ENCODE peak calls at places on chromosomes 4 and X, in four cellular contexts. V is hepatocyte, B is stomach, P is PC-9. R is an unnamed sample.

GRCh38 chr4:72397314-72397713 is 171.7 kb downstream of the ADAMTS3 start:
- DNase-seq in V (peak; percentile 11), B (no peak), P (no peak), R (peak; percentile 19)

GRCh38 chr4:39823193-39823592 is 125.3 kb downstream of the UBE2K start:
- DNase-seq in V (no peak), B (no peak), P (no peak), R (peak; percentile 88)

GRCh38 chr4:155735506-155735905 is 23.3 kb upstream of the GUCY1B1 start:
- DNase-seq in V (no peak), B (no peak), P (no peak), R (no peak)

GRCh38 chr4:21991050-21991449 is 42.5 kb upstream of the KCNIP4 start:
- DNase-seq in V (peak; percentile 16), B (no peak), P (no peak), R (peak; percentile 38)

GRCh38 chr4:98055800-98056501 is 87.3 kb downstream of the STPG2 start:
- DNase-seq in V (no peak), B (no peak), P (no peak), R (no peak)

GRCh38 chr4:172776203-172776896 is 392.3 kb upstream of the GALNT7 start:
- DNase-seq in V (no peak), B (no peak), P (no peak), R (no peak)

GRCh38 chrX:38578152-38578551 is 16.8 kb downstream of the TSPAN7 start:
- DNase-seq in V (peak; percentile 8), B (no peak), P (no peak), R (no peak)

GRCh38 chr4:110515676-110516075 is 39.7 kb downstream of the ENPEP start:
- DNase-seq in V (no peak), B (no peak), P (no peak), R (no peak)

GRCh38 chrX:43971966-43972961 is 926 bp downstream of the NDP start:
- DNase-seq in V (peak; percentile 11), B (no peak), P (no peak), R (peak; percentile 44)

GRCh38 chr4:141328550-141329173 is 108.0 kb downstream of the ZNF330 start:
- DNase-seq in V (no peak), B (no peak), P (peak; percentile 55), R (no peak)

GRCh38 chrX:27598312-27598711 is 8.2 kb downstream of the DCAF8L2 start:
- DNase-seq in V (peak; percentile 16), B (peak; percentile 31), P (no peak), R (no peak)

GRCh38 chr4:161252520-161253141 is 911.2 kb downstream of the FSTL5 start:
- DNase-seq in V (peak; percentile 21), B (no peak), P (no peak), R (peak; percentile 4)

GRCh38 chr4:113212613-113213012 is 163.2 kb downstream of the ANK2 start:
- DNase-seq in V (no peak), B (no peak), P (no peak), R (no peak)

GRCh38 chr4:56804551-56804950 is 16.9 kb downstream of the SPINK2 start:
- DNase-seq in V (no peak), B (no peak), P (no peak), R (no peak)

GRCh38 chrX:119735467-119735866 is 22.9 kb upstream of the SOWAHD start:
- DNase-seq in V (no peak), B (no peak), P (no peak), R (no peak)

GRCh38 chr4:121788896-121789295 is 12.2 kb upstream of the EXOSC9 start:
- DNase-seq in V (no peak), B (no peak), P (no peak), R (peak; percentile 34)

GRCh38 chr4:56575820-56576429 is 70.3 kb downstream of the ARL9 start:
- DNase-seq in V (peak; percentile 33), B (no peak), P (no peak), R (peak; percentile 40)

GRCh38 chr4:10080874-10081606 is 35.6 kb downstream of the WDR1 start:
- DNase-seq in V (no peak), B (no peak), P (no peak), R (no peak)

GRCh38 chrX:79162076-79162475 is 17.6 kb downstream of the GPR174 start:
- DNase-seq in V (no peak), B (no peak), P (no peak), R (no peak)

GRCh38 chrX:80285131-80285773 is 135.0 kb upstream of the TENT5D start:
- DNase-seq in V (peak; percentile 63), B (no peak), P (no peak), R (no peak)

GRCh38 chrX:105816517-105816916 is 5.8 kb upstream of the NRK start:
- DNase-seq in V (no peak), B (no peak), P (no peak), R (no peak)

GRCh38 chr4:143335979-143336827 is 473 bp upstream of the GAB1 start:
- DNase-seq in V (peak; percentile 90), B (peak; percentile 87), P (peak; percentile 62), R (peak; percentile 90)

GRCh38 chrX:119497185-119497584 is 28.9 kb downstream of the SLC25A5 start:
- DNase-seq in V (no peak), B (no peak), P (no peak), R (no peak)

GRCh38 chrX:9019151-9019550 is 14.8 kb downstream of the FAM9B start:
- DNase-seq in V (no peak), B (no peak), P (no peak), R (no peak)

GRCh38 chrX:15567886-15568616 is 32.7 kb downstream of the ACE2 start:
- DNase-seq in V (peak; percentile 27), B (no peak), P (no peak), R (peak; percentile 9)

GRCh38 chr4:72186714-72187113 is 154.9 kb downstream of the NPFFR2 start:
- DNase-seq in V (no peak), B (no peak), P (no peak), R (no peak)

GRCh38 chr4:155789391-155789790 is 30.6 kb downstream of the GUCY1B1 start:
- DNase-seq in V (no peak), B (no peak), P (no peak), R (no peak)

GRCh38 chr4:17189322-17189721 is 290.9 kb upstream of the LDB2 start:
- DNase-seq in V (peak; percentile 27), B (no peak), P (no peak), R (peak; percentile 84)

GRCh38 chr4:186012071-186012470 is 56.9 kb upstream of the TLR3 start:
- DNase-seq in V (no peak), B (no peak), P (no peak), R (no peak)

GRCh38 chr4:81454498-81454897 is 17.2 kb downstream of the RASGEF1B start:
- DNase-seq in V (no peak), B (no peak), P (no peak), R (peak; percentile 12)

GRCh38 chr4:14916554-14917304 is 85.6 kb upstream of the CPEB2 start:
- DNase-seq in V (peak; percentile 61), B (no peak), P (peak; percentile 82), R (peak; percentile 84)

GRCh38 chr4:177442623-177443155 is 452 bp upstream of the AGA start:
- DNase-seq in V (no peak), B (no peak), P (no peak), R (no peak)

GRCh38 chr4:53920116-53920515 is 144.3 kb downstream of the CHIC2 start:
- DNase-seq in V (no peak), B (no peak), P (no peak), R (peak; percentile 25)

GRCh38 chr4:122658377-122658776 is 37.5 kb upstream of the IL21 start:
- DNase-seq in V (no peak), B (no peak), P (no peak), R (no peak)

GRCh38 chrX:18617351-18617750 is 54.6 kb downstream of the RS1 start:
- DNase-seq in V (peak; percentile 65), B (no peak), P (peak; percentile 74), R (peak; percentile 61)

GRCh38 chr4:25172964-25173917 is 13.0 kb upstream of the SEPSECS start:
- DNase-seq in V (peak; percentile 62), B (no peak), P (peak; percentile 92), R (peak; percentile 99)

DNA sequence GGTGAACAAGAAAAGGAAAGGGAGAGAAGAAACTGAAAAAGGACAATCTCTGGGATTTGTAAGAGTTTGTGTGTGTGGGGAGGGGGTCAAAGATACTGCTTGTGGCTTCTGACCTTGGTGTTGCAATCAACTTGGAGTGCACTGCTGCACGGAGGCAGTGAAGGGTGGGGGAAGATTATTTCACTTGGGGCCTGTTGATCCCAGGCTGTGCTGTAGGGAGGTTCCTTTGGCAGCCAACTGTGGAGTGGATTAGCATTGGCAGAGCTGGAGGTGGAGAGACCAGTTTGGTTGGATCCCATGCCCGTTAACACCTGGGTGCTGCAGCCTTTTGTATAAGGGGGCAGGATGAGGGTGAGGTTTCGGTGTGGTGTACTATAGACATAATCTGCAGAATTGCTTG is 38.2 kb downstream of the AFF1 start:
- DNase-seq in V (peak; percentile 26), B (peak; percentile 75), P (peak; percentile 66), R (no peak)
- H3K27ac ChIP-seq in V (peak overlapping the region; percentile 2), B (peak overlapping the region; percentile 35), P (peak overlapping the region; percentile 43), R (no peak overlapping the region)

GRCh38 chrX:154436290-154436596 is 711 bp upstream of the GDI1 start:
- DNase-seq in V (no peak), B (no peak), P (no peak), R (no peak)
- H3K27ac ChIP-seq in V (peak overlapping the region; percentile 57), B (peak overlapping the region; percentile 95), P (no peak overlapping the region), R (no peak overlapping the region)

GRCh38 chr4:171118091-171118490 is 695.1 kb upstream of the GALNTL6 start:
- DNase-seq in V (no peak), B (no peak), P (no peak), R (no peak)
- H3K27ac ChIP-seq in V (no peak overlapping the region), B (no peak overlapping the region), P (no peak overlapping the region), R (no peak overlapping the region)

GRCh38 chr4:76539979-76540378 is 105.0 kb downstream of the SHROOM3 start:
- DNase-seq in V (peak; percentile 21), B (no peak), P (no peak), R (peak; percentile 90)
- H3K27ac ChIP-seq in V (peak overlapping the region; percentile 58), B (no peak overlapping the region), P (no peak overlapping the region), R (no peak overlapping the region)

DNA sequence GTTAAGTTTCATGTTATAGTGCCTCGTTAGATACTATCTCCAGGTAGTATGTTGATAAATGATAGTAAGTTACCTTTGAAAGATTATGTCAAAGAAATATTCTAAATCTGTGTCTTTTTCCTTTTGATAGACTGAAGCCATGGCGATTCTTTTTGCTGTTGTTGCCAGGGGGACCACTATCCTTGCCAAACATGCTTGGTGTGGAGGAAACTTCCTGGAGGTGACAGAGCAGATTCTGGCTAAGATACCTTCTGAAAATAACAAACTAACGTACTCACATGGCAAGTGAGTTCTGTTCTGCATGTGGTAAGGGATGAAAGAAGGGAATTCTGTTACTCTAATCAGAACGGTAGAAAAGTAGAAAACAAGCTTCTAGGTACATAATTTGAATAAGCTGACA is 8.2 kb downstream of the VAMP7 start:
- DNase-seq in V (no peak), B (no peak), P (no peak), R (no peak)
- H3K27ac ChIP-seq in V (no peak overlapping the region), B (no peak overlapping the region), P (no peak overlapping the region), R (no peak overlapping the region)

GRCh38 chr4:38133711-38134480 is 173.7 kb downstream of the PTTG2 start:
- DNase-seq in V (no peak), B (no peak), P (no peak), R (no peak)
- H3K27ac ChIP-seq in V (peak overlapping the region; percentile 93), B (peak overlapping the region; percentile 79), P (no peak overlapping the region), R (no peak overlapping the region)

GRCh38 chrX:109840585-109840984 is 107.5 kb upstream of the ACSL4 start:
- DNase-seq in V (peak; percentile 50), B (no peak), P (peak; percentile 63), R (peak; percentile 95)
- H3K27ac ChIP-seq in V (peak overlapping the region; percentile 67), B (peak overlapping the region; percentile 70), P (no peak overlapping the region), R (peak overlapping the region; percentile 62)

GRCh38 chrX:150509703-150510102 is 58.7 kb upstream of the MTM1 start:
- DNase-seq in V (no peak), B (no peak), P (no peak), R (no peak)
- H3K27ac ChIP-seq in V (no peak overlapping the region), B (no peak overlapping the region), P (no peak overlapping the region), R (no peak overlapping the region)

GRCh38 chr4:38612996-38613395 is 51.0 kb upstream of the KLF3 start:
- DNase-seq in V (peak; percentile 42), B (no peak), P (peak; percentile 49), R (peak; percentile 36)
- H3K27ac ChIP-seq in V (peak overlapping the region; percentile 20), B (peak overlapping the region; percentile 5), P (no peak overlapping the region), R (no peak overlapping the region)

R was measured in fibroblast of lung.